ENCODE peak calls at places on chromosomes 2 and 18, in six cellular contexts. F is aorta, W is HL-60, B is heart left ventricle, U is K562, Q is RWPE2. I is an unnamed sample. For H3K27me3, the result is how much of the 10 kb centered on the place peaks cover.

GRCh38 chr2:67733517-67733916 is 329.3 kb downstream of the C1D start:
- DNase-seq in W (peak), U (peak), F (no peak), B (no peak), Q (no peak), I (peak)

GRCh38 chr2:98554116-98554861 is 54.0 kb downstream of the COA5 start:
- DNase-seq in Q (no peak), U (no peak), F (no peak), W (no peak), B (no peak), I (no peak)

GRCh38 chr2:207812858-207813175 is 43.1 kb upstream of the FZD5 start:
- DNase-seq in F (no peak), Q (no peak), B (no peak), U (no peak), W (no peak), I (no peak)

GRCh38 chr2:232623768-232624553 is 9.4 kb upstream of the EFHD1 start:
- DNase-seq in U (no peak), F (no peak), B (no peak), W (no peak), Q (no peak), I (no peak)

GRCh38 chr2:54524236-54524991 is 68.3 kb downstream of the SPTBN1 start:
- DNase-seq in Q (no peak), B (peak), F (no peak), W (no peak), U (peak), I (no peak)

GRCh38 chr18:8504451-8504850 is 104.8 kb upstream of the RAB12 start:
- DNase-seq in F (no peak), U (no peak), W (no peak), Q (no peak), B (no peak), I (no peak)

GRCh38 chr2:152488075-152488474 is 153.1 kb downstream of the FMNL2 start:
- DNase-seq in W (no peak), B (no peak), F (no peak), Q (no peak), U (no peak), I (no peak)

GRCh38 chr2:177243476-177243875 is 21.1 kb downstream of the NFE2L2 start:
- DNase-seq in U (no peak), Q (no peak), B (no peak), F (no peak), W (no peak), I (no peak)

GRCh38 chr18:48896875-48897511 is 53.8 kb downstream of the SMAD7 start:
- DNase-seq in U (peak), Q (peak), F (peak), B (peak), W (peak), I (no peak)

GRCh38 chr2:237549216-237550056 is 16.9 kb upstream of the PRLH start:
- DNase-seq in U (no peak), W (no peak), B (no peak), Q (no peak), F (no peak), I (no peak)

GRCh38 chr18:11997466-11997865 is 16.2 kb downstream of the IMPA2 start:
- DNase-seq in F (no peak), U (no peak), B (no peak), W (no peak), Q (no peak), I (no peak)

GRCh38 chr18:73688161-73688560 is 459.5 kb downstream of the FBXO15 start:
- DNase-seq in U (no peak), B (no peak), F (no peak), Q (no peak), W (no peak), I (no peak)

GRCh38 chr2:109185801-109186570 is 57.0 kb downstream of the SH3RF3 start:
- DNase-seq in Q (no peak), F (peak), B (peak), U (no peak), W (no peak), I (no peak)

GRCh38 chr2:204913312-204913711 is 368.0 kb downstream of the PARD3B start:
- DNase-seq in Q (no peak), U (no peak), F (no peak), W (no peak), B (no peak), I (no peak)

GRCh38 chr18:13387856-13388548 is 169.4 kb downstream of the LDLRAD4 start:
- DNase-seq in Q (no peak), B (no peak), U (no peak), W (no peak), F (no peak), I (no peak)

GRCh38 chr2:134675294-134675693 is 43.5 kb downstream of the TMEM163 start:
- DNase-seq in Q (no peak), B (no peak), F (no peak), W (no peak), U (no peak), I (no peak)

GRCh38 chr2:120914839-120915521 is 179.3 kb downstream of the GLI2 start:
- DNase-seq in Q (peak), B (peak), F (peak), W (no peak), U (peak), I (no peak)

DNA sequence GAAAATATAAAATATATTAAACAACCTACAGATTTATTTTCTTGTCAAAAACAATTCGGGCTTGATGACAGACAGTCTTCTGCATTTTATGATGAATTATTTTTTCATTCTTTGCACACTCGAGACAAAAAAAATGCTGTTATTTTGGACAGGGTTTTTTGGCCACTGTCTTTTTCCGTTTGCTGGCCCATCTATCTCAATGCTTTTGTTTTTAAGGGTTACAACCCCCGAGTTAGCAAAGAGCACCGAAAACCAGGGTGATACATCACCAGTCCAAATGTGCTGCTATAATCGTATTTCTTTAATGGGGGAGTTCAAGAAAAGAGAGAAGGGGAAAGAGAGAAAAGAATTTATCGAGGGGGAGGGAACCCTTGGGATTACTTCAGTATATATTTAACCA is 7.7 kb downstream of the EVX2 start:
- DNase-seq in U (no peak), F (no peak), W (no peak), B (no peak), Q (no peak), I (no peak)
- H3K27me3 ChIP-seq in U (half or more), F (under half), W (half or more), B (half or more), Q (half or more), I (half or more)

DNA sequence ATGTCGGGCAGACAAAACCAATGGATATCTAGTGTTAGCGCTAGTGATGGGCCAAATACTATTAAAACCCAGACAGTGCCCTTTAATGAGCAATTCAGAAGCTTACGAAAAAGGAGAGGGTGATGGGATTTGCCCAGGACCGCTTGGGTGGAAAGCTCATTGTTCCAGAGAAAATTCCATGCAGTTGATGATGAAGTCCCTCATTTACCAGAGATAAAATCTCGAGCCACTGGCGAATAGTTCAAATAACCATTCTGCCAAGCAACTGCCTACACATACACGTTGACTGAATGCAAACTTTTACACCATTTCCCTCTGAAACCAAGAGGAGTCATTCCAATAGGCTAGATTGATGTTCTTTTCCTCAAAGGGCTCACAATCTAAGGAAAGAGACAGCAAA is 73.6 kb upstream of the ARL4C start:
- DNase-seq in F (no peak), B (no peak), U (no peak), W (no peak), Q (no peak), I (no peak)
- H3K27ac ChIP-seq in F (no peak), B (no peak), U (no peak), W (no peak), Q (no peak), I (no peak)

GRCh38 chr2:174341301-174341994 is 6.7 kb downstream of the SP9 start:
- DNase-seq in F (peak), U (peak), Q (no peak), B (peak), W (peak), I (no peak)
- H3K27me3 ChIP-seq in F (under half), U (under half), Q (half or more), B (half or more), W (half or more), I (under half)

DNA sequence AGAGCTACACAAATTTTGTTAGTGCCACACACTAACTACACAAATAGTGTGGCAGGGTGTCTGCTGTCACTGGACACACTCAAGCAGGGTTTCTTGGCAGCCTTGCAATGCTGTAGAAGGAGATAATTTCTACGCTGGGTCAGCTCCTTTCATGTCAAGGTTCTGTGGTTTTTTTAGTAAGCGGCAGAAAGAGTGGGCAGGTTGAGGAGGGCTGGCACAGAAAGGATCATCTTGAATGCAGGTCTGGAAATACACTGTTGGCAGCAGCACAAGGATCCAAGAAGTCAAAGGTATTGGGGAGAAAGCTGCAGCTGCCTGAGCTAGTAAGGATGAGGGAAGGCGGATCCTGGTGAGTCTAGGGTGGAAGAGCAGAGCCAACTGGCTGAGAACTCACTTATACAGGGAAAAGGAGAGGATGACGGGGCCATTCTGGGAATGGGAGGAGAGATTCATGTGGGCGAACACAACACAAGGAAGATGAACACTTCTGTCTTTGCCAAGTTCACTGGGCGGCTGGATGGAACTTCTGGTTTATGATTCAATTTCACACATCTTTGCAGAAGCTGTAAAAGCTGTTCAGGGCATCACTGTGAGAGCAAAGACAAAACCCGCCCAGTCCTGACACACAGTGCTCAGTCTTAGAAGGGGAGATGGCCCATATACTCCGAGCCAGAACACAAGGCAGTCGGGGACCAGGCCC is 16.9 kb upstream of the CYRIA start:
- DNase-seq in B (no peak), F (peak), Q (no peak), W (no peak), U (no peak), I (no peak)
- H3K27ac ChIP-seq in B (no peak), F (no peak), Q (no peak), W (no peak), U (no peak), I (no peak)

GRCh38 chr2:65637061-65637460 is 204.7 kb upstream of the SPRED2 start:
- DNase-seq in F (no peak), B (no peak), Q (no peak), U (no peak), W (no peak), I (no peak)

GRCh38 chr2:65636024-65636423 is 203.6 kb upstream of the SPRED2 start:
- DNase-seq in U (no peak), F (no peak), B (no peak), W (no peak), Q (no peak), I (no peak)

GRCh38 chr2:65638438-65638837 is 206.0 kb upstream of the SPRED2 start:
- DNase-seq in F (no peak), W (no peak), U (no peak), B (no peak), Q (no peak), I (no peak)

GRCh38 chr2:65640793-65641103 is 208.3 kb upstream of the SPRED2 start:
- DNase-seq in B (no peak), W (no peak), F (no peak), U (no peak), Q (no peak), I (no peak)

GRCh38 chr2:65639156-65639876 is 206.9 kb upstream of the SPRED2 start:
- DNase-seq in Q (no peak), U (no peak), W (no peak), B (no peak), F (no peak), I (no peak)
- H3K27me3 ChIP-seq in Q (under half), U (under half), W (under half), B (under half), F (under half), I (under half)

DNA sequence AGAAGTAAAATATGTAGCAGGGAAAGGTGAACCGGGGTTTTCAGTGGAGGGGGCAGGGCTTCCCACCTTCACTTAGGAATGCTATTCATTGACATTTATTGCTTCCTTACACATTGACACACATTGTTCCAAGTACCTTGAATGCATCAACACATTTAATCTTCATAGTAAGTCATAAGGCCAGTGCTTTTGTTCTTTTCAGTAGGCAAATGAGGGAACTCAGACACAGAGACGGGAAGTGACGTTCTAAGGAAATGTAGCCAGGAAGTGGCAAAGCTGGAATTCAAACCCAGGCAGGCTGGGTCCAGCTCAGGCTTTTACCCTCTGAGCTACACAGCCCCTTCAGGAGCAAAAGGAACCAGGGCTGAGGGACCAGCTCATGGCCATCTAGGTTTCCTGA is 20.7 kb downstream of the BMP10 start:
- DNase-seq in U (no peak), Q (no peak), W (no peak), B (no peak), F (no peak), I (no peak)
- H3K27ac ChIP-seq in U (peak), Q (no peak), W (no peak), B (no peak), F (no peak), I (no peak)